ENCODE peak calls at places on chromosomes 1 and 21, in nine cellular contexts. F is activated gamma-delta T cell; B is NCI-H1105; H is CD8-positive, alpha-beta memory T cell; X is HEK293T; J is NCI-H1436; Y is GM04504; N is activated CD4-positive, alpha-beta T cell treated with anti-CD3 and anti-CD28 coated beads for 24 hours; E is AML-193. O is an unnamed sample.

GRCh38 chr21:31612889-31613785 is 46.4 kb upstream of the SOD1 start:
- DNase-seq in F (no peak), B (no peak), H (no peak), X (no peak), J (no peak), Y (no peak), N (no peak), E (no peak), O (no peak)

GRCh38 chr1:64915381-64916274 is 50.7 kb downstream of the JAK1 start:
- DNase-seq in F (no peak), B (no peak), H (no peak), X (no peak), J (no peak), Y (no peak), N (no peak), E (no peak), O (no peak)

GRCh38 chr1:228336308-228337030 is 70.2 kb downstream of the TRIM11 start:
- DNase-seq in F (no peak), B (no peak), H (peak), X (no peak), J (no peak), Y (peak), N (no peak), E (no peak), O (no peak)

GRCh38 chr1:180268556-180269044 is 38.5 kb downstream of the LHX4 start:
- DNase-seq in F (no peak), B (no peak), H (no peak), X (no peak), J (no peak), Y (no peak), N (no peak), E (no peak), O (no peak)

GRCh38 chr1:94602802-94603625 is 61.5 kb upstream of the F3 start:
- DNase-seq in F (no peak), B (no peak), H (no peak), X (no peak), J (no peak), Y (no peak), N (no peak), E (peak), O (no peak)

GRCh38 chr1:68147534-68147933 is 84.8 kb downstream of the WLS start:
- DNase-seq in F (no peak), B (no peak), H (no peak), X (no peak), J (no peak), Y (no peak), N (no peak), E (no peak), O (no peak)

GRCh38 chr1:180173451-180173850 is 18.8 kb downstream of the QSOX1 start:
- DNase-seq in F (no peak), B (no peak), H (no peak), X (no peak), J (no peak), Y (no peak), N (no peak), E (no peak), O (no peak)

GRCh38 chr1:93600663-93601062 is 81.0 kb downstream of the BCAR3 start:
- DNase-seq in F (no peak), B (no peak), H (no peak), X (no peak), J (no peak), Y (no peak), N (no peak), E (no peak), O (no peak)

GRCh38 chr21:18760247-18760646 is 356.7 kb upstream of the TMPRSS15 start:
- DNase-seq in F (no peak), B (peak), H (no peak), X (no peak), J (no peak), Y (no peak), N (no peak), E (no peak), O (peak)

GRCh38 chr1:91764471-91765115 is 121.4 kb downstream of the TGFBR3 start:
- DNase-seq in F (no peak), B (no peak), H (no peak), X (peak), J (no peak), Y (no peak), N (no peak), E (no peak), O (no peak)

GRCh38 chr1:29259802-29260441 is 23.6 kb downstream of the PTPRU start:
- DNase-seq in F (no peak), B (no peak), H (no peak), X (no peak), J (no peak), Y (no peak), N (peak), E (no peak), O (peak)